ENCODE peak calls at places on chromosomes 7 and 10, in eight cellular contexts. One of them, this sample, is unnamed.

GRCh38 chr7:86837235-86837634 is 193.5 kb downstream of the GRM3 start:
- DNase-seq in K562: no peak
- DNase-seq in ascending aorta: no peak
- DNase-seq in lower lobe of right lung: no peak
- DNase-seq in astrocyte: no peak
- DNase-seq in cardiac muscle cell: no peak
- DNase-seq in fibroblast of the aortic adventitia: no peak
- DNase-seq in astrocyte of the spinal cord: no peak
- DNase-seq in this sample: no peak

GRCh38 chr10:94963901-94964300 is 25.4 kb downstream of the CYP2C9 start:
- DNase-seq in K562: no peak
- DNase-seq in ascending aorta: no peak
- DNase-seq in lower lobe of right lung: no peak
- DNase-seq in astrocyte: peak; percentile 8
- DNase-seq in cardiac muscle cell: peak; percentile 28
- DNase-seq in fibroblast of the aortic adventitia: peak; percentile 8
- DNase-seq in astrocyte of the spinal cord: peak; percentile 8
- DNase-seq in this sample: peak; percentile 59

GRCh38 chr7:44665531-44666213 is 59.2 kb downstream of the OGDH start:
- DNase-seq in K562: no peak
- DNase-seq in ascending aorta: no peak
- DNase-seq in lower lobe of right lung: no peak
- DNase-seq in astrocyte: peak; percentile 92
- DNase-seq in cardiac muscle cell: peak; percentile 82
- DNase-seq in fibroblast of the aortic adventitia: peak; percentile 91
- DNase-seq in astrocyte of the spinal cord: peak; percentile 91
- DNase-seq in this sample: peak; percentile 67

GRCh38 chr7:140316165-140316661 is 82.1 kb downstream of the SLC37A3 start:
- DNase-seq in K562: no peak
- DNase-seq in ascending aorta: peak; percentile 93
- DNase-seq in lower lobe of right lung: peak; percentile 82
- DNase-seq in astrocyte: peak; percentile 78
- DNase-seq in cardiac muscle cell: peak; percentile 71
- DNase-seq in fibroblast of the aortic adventitia: peak; percentile 85
- DNase-seq in astrocyte of the spinal cord: peak; percentile 59
- DNase-seq in this sample: peak; percentile 98

GRCh38 chr7:13920053-13920697 is 69.3 kb downstream of the ETV1 start:
- DNase-seq in K562: peak; percentile 7
- DNase-seq in ascending aorta: peak; percentile 68
- DNase-seq in lower lobe of right lung: no peak
- DNase-seq in astrocyte: peak; percentile 100
- DNase-seq in cardiac muscle cell: peak; percentile 99
- DNase-seq in fibroblast of the aortic adventitia: peak; percentile 97
- DNase-seq in astrocyte of the spinal cord: peak; percentile 99
- DNase-seq in this sample: peak; percentile 99

GRCh38 chr10:24694086-24694485 is 29.6 kb downstream of the ARHGAP21 start:
- DNase-seq in K562: no peak
- DNase-seq in ascending aorta: no peak
- DNase-seq in lower lobe of right lung: no peak
- DNase-seq in astrocyte: peak; percentile 20
- DNase-seq in cardiac muscle cell: peak; percentile 56
- DNase-seq in fibroblast of the aortic adventitia: no peak
- DNase-seq in astrocyte of the spinal cord: no peak
- DNase-seq in this sample: no peak

GRCh38 chr7:21140622-21141021 is 287.3 kb upstream of the SP4 start:
- DNase-seq in K562: no peak
- DNase-seq in ascending aorta: no peak
- DNase-seq in lower lobe of right lung: no peak
- DNase-seq in astrocyte: no peak
- DNase-seq in cardiac muscle cell: no peak
- DNase-seq in fibroblast of the aortic adventitia: no peak
- DNase-seq in astrocyte of the spinal cord: no peak
- DNase-seq in this sample: peak; percentile 75

GRCh38 chr10:132478341-132479023 is 59.1 kb upstream of the INPP5A start:
- DNase-seq in K562: no peak
- DNase-seq in ascending aorta: no peak
- DNase-seq in lower lobe of right lung: peak; percentile 39
- DNase-seq in astrocyte: no peak
- DNase-seq in cardiac muscle cell: no peak
- DNase-seq in fibroblast of the aortic adventitia: no peak
- DNase-seq in astrocyte of the spinal cord: no peak
- DNase-seq in this sample: no peak

GRCh38 chr10:97629289-97629688 is 4.0 kb downstream of the MORN4 start:
- DNase-seq in K562: no peak
- DNase-seq in ascending aorta: no peak
- DNase-seq in lower lobe of right lung: no peak
- DNase-seq in astrocyte: no peak
- DNase-seq in cardiac muscle cell: no peak
- DNase-seq in fibroblast of the aortic adventitia: no peak
- DNase-seq in astrocyte of the spinal cord: no peak
- DNase-seq in this sample: no peak

GRCh38 chr10:71946700-71947099 is 17.5 kb upstream of the CHST3 start:
- DNase-seq in K562: no peak
- DNase-seq in ascending aorta: no peak
- DNase-seq in lower lobe of right lung: no peak
- DNase-seq in astrocyte: no peak
- DNase-seq in cardiac muscle cell: no peak
- DNase-seq in fibroblast of the aortic adventitia: no peak
- DNase-seq in astrocyte of the spinal cord: no peak
- DNase-seq in this sample: no peak

GRCh38 chr7:45358277-45358676 is 200.7 kb downstream of the RAMP3 start:
- DNase-seq in K562: no peak
- DNase-seq in ascending aorta: no peak
- DNase-seq in lower lobe of right lung: no peak
- DNase-seq in astrocyte: no peak
- DNase-seq in cardiac muscle cell: no peak
- DNase-seq in fibroblast of the aortic adventitia: no peak
- DNase-seq in astrocyte of the spinal cord: no peak
- DNase-seq in this sample: no peak

GRCh38 chr10:29680091-29680490 is 45.3 kb upstream of the SVIL start:
- DNase-seq in K562: no peak
- DNase-seq in ascending aorta: no peak
- DNase-seq in lower lobe of right lung: no peak
- DNase-seq in astrocyte: no peak
- DNase-seq in cardiac muscle cell: no peak
- DNase-seq in fibroblast of the aortic adventitia: no peak
- DNase-seq in astrocyte of the spinal cord: no peak
- DNase-seq in this sample: no peak

GRCh38 chr7:92615861-92616260 is 25.7 kb upstream of the FAM133B start:
- DNase-seq in K562: no peak
- DNase-seq in ascending aorta: no peak
- DNase-seq in lower lobe of right lung: no peak
- DNase-seq in astrocyte: no peak
- DNase-seq in cardiac muscle cell: no peak
- DNase-seq in fibroblast of the aortic adventitia: no peak
- DNase-seq in astrocyte of the spinal cord: no peak
- DNase-seq in this sample: peak; percentile 41

GRCh38 chr10:107481881-107482280 is 317.4 kb upstream of the SORCS1 start:
- DNase-seq in K562: no peak
- DNase-seq in ascending aorta: no peak
- DNase-seq in lower lobe of right lung: no peak
- DNase-seq in astrocyte: no peak
- DNase-seq in cardiac muscle cell: no peak
- DNase-seq in fibroblast of the aortic adventitia: no peak
- DNase-seq in astrocyte of the spinal cord: no peak
- DNase-seq in this sample: no peak

DNA sequence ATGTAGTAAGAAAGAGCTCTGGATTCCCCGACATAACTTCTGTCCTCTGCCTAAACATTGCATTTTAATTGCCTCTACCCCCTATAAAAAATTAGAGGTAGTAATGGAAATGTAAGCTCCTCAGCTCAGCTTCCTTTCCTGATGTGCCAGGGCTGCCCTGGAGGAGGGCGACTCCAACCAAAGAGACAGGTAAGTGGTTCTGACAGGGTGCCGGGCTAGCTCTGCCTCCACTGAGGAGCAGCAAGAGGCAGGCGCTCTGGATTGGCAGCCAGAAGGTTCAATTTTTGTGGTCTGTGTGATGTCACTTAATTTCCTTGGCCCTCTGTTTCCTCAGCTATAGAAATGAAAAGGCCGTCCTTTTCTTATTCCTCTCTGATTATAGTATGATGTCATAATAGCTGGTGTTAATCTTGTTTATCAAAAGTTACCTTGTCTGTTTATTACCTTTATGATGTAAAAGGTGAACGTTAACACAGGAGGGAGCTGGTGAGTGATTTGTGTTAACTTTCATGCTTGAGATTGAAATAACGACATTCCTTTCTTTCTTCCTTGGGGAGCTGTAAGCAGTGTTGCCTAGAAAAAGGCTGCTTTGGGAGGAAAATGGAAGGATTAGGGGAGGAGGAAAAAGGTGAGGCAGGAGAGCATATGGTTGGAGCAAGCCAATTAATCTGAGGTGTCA is 51.8 kb downstream of the ANLN start:
- DNase-seq in K562: no peak
- DNase-seq in ascending aorta: no peak
- DNase-seq in lower lobe of right lung: no peak
- DNase-seq in astrocyte: no peak
- DNase-seq in cardiac muscle cell: no peak
- DNase-seq in fibroblast of the aortic adventitia: no peak
- DNase-seq in astrocyte of the spinal cord: no peak
- DNase-seq in this sample: no peak
- TF ChIP-seq CTCF in K562: no peak
- TF ChIP-seq CTCF in ascending aorta: no peak
- TF ChIP-seq CTCF in lower lobe of right lung: no peak
- TF ChIP-seq CTCF in astrocyte: no peak
- TF ChIP-seq CTCF in cardiac muscle cell: no peak
- TF ChIP-seq CTCF in fibroblast of the aortic adventitia: no peak
- TF ChIP-seq CTCF in astrocyte of the spinal cord: no peak
- TF ChIP-seq CTCF in this sample: no peak

DNA sequence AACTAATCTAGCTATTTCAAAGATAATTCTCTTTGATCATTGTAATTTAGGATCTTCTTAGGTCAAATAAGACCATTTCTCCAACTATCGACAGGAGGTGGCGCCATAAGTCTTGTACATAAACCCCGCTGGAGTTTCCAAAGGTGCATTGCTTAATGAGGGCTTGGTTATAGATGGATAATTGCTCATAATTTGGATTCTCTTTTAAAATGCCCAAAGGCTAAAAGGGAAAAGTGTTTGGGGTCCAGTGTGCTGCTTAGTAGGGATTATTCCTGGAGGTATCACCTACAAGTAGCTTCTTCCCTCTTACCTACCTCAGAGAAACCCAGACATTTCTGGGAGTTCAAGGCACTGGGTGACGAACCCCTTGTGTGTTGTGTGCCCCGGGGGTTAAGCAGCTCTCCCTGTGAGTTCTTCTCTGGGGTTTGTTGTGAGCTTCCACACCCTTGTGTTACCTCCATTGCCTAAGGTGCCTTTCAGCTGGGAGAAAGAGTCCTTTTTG is 75.2 kb downstream of the PAXIP1 start:
- DNase-seq in K562: peak; percentile 79
- DNase-seq in ascending aorta: peak; percentile 91
- DNase-seq in lower lobe of right lung: no peak
- DNase-seq in astrocyte: peak; percentile 73
- DNase-seq in cardiac muscle cell: peak; percentile 93
- DNase-seq in fibroblast of the aortic adventitia: peak; percentile 95
- DNase-seq in astrocyte of the spinal cord: peak; percentile 90
- DNase-seq in this sample: peak; percentile 94
- H3K4me3 ChIP-seq in K562: peak overlapping the region; percentile 47
- H3K4me3 ChIP-seq in ascending aorta: peak overlapping the region; percentile 67
- H3K4me3 ChIP-seq in lower lobe of right lung: peak overlapping the region; percentile 76
- H3K4me3 ChIP-seq in astrocyte: peak overlapping the region; percentile 46
- H3K4me3 ChIP-seq in cardiac muscle cell: no peak overlapping the region
- H3K4me3 ChIP-seq in fibroblast of the aortic adventitia: peak overlapping the region; percentile 80
- H3K4me3 ChIP-seq in astrocyte of the spinal cord: peak overlapping the region; percentile 37
- H3K4me3 ChIP-seq in this sample: peak overlapping the region; percentile 60

GRCh38 chr7:155863721-155864151 is 51.5 kb upstream of the SHH start:
- DNase-seq in K562: no peak
- DNase-seq in ascending aorta: peak; percentile 58
- DNase-seq in lower lobe of right lung: no peak
- DNase-seq in astrocyte: no peak
- DNase-seq in cardiac muscle cell: no peak
- DNase-seq in fibroblast of the aortic adventitia: no peak
- DNase-seq in astrocyte of the spinal cord: no peak
- DNase-seq in this sample: no peak

GRCh38 chr7:155862088-155862487 is 49.8 kb upstream of the SHH start:
- DNase-seq in K562: no peak
- DNase-seq in ascending aorta: no peak
- DNase-seq in lower lobe of right lung: no peak
- DNase-seq in astrocyte: no peak
- DNase-seq in cardiac muscle cell: no peak
- DNase-seq in fibroblast of the aortic adventitia: no peak
- DNase-seq in astrocyte of the spinal cord: no peak
- DNase-seq in this sample: peak; percentile 56

GRCh38 chr7:155860840-155861479 is 48.7 kb upstream of the SHH start:
- DNase-seq in K562: no peak
- DNase-seq in ascending aorta: peak; percentile 54
- DNase-seq in lower lobe of right lung: peak; percentile 86
- DNase-seq in astrocyte: peak; percentile 23
- DNase-seq in cardiac muscle cell: peak; percentile 71
- DNase-seq in fibroblast of the aortic adventitia: peak; percentile 49
- DNase-seq in astrocyte of the spinal cord: peak; percentile 52
- DNase-seq in this sample: peak; percentile 67

GRCh38 chr7:155861480-155861868 is 49.2 kb upstream of the SHH start:
- DNase-seq in K562: no peak
- DNase-seq in ascending aorta: peak; percentile 56
- DNase-seq in lower lobe of right lung: no peak
- DNase-seq in astrocyte: no peak
- DNase-seq in cardiac muscle cell: no peak
- DNase-seq in fibroblast of the aortic adventitia: no peak
- DNase-seq in astrocyte of the spinal cord: no peak
- DNase-seq in this sample: no peak

DNA sequence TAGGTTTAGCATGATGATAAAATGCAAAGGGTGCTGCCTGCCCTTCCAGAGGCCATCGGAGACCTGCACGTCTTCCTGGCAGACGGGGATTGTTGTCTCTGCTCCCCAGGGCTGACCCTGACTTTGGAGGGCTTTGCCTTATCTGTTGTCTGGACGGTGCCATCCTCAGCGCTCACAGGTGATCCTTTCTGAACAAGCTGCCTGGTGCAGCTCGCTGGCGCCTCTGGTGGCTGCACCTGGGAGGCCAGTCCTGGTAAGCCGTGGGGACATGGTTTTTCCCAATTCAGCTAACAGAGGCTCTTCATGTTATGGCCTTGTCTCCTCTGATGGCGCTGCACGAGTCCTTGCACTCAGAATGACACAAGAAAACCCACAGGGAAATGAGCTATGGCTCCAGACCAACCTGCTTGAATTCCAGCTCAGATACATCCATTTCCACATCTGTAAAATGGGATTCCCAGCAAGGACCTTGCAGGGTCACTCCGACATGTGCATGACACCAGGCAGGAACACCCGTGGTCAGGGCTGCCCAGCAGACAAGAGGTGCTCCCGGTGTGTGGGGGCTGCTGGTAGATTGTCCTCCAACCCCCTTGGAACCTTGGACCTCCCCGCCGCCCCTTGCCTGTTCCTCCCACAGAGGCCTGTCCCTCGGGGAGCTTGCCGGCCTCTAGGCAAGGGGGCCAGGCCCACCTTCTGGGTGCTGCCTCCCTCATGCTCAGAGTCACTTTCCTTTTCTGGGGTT is 50.4 kb upstream of the SHH start:
- DNase-seq in K562: peak; percentile 55
- DNase-seq in ascending aorta: peak; percentile 52
- DNase-seq in lower lobe of right lung: no peak
- DNase-seq in astrocyte: no peak
- DNase-seq in cardiac muscle cell: no peak
- DNase-seq in fibroblast of the aortic adventitia: no peak
- DNase-seq in astrocyte of the spinal cord: no peak
- DNase-seq in this sample: no peak
- TF ChIP-seq CTCF in K562: peak; percentile 69
- TF ChIP-seq CTCF in ascending aorta: no peak
- TF ChIP-seq CTCF in lower lobe of right lung: no peak
- TF ChIP-seq CTCF in astrocyte: peak; percentile 20
- TF ChIP-seq CTCF in cardiac muscle cell: no peak
- TF ChIP-seq CTCF in fibroblast of the aortic adventitia: no peak
- TF ChIP-seq CTCF in astrocyte of the spinal cord: peak; percentile 27
- TF ChIP-seq CTCF in this sample: peak; percentile 16

GRCh38 chr10:116247701-116248100 is 25.3 kb downstream of the GFRA1 start:
- DNase-seq in K562: no peak
- DNase-seq in ascending aorta: no peak
- DNase-seq in lower lobe of right lung: no peak
- DNase-seq in astrocyte: peak; percentile 20
- DNase-seq in cardiac muscle cell: no peak
- DNase-seq in fibroblast of the aortic adventitia: no peak
- DNase-seq in astrocyte of the spinal cord: no peak
- DNase-seq in this sample: no peak
- H3K4me3 ChIP-seq in K562: no peak overlapping the region
- H3K4me3 ChIP-seq in ascending aorta: no peak overlapping the region
- H3K4me3 ChIP-seq in lower lobe of right lung: no peak overlapping the region
- H3K4me3 ChIP-seq in astrocyte: no peak overlapping the region
- H3K4me3 ChIP-seq in cardiac muscle cell: no peak overlapping the region
- H3K4me3 ChIP-seq in fibroblast of the aortic adventitia: no peak overlapping the region
- H3K4me3 ChIP-seq in astrocyte of the spinal cord: no peak overlapping the region
- H3K4me3 ChIP-seq in this sample: no peak overlapping the region

This sample was measured in epithelial cell of esophagus.